ENCODE peak calls at places on chromosomes 13 and 19, in four cellular contexts. D is cardiac muscle cell, K is fibroblast of lung, N is heart right ventricle. U is an unnamed sample.

GRCh38 chr13:73767747-73768315 is 366.4 kb downstream of the KLF12 start:
- DNase-seq in D (no peak), K (no peak), N (no peak), U (no peak)

GRCh38 chr13:45021250-45021649 is 31.9 kb downstream of the GPALPP1 start:
- DNase-seq in D (no peak), K (peak), N (no peak), U (no peak)

GRCh38 chr19:15934332-15935078 is at the start of gene CYP4F11:
- DNase-seq in D (no peak), K (no peak), N (peak), U (peak)

GRCh38 chr13:45267215-45267614 is 66.4 kb upstream of the KCTD4 start:
- DNase-seq in D (no peak), K (no peak), N (no peak), U (no peak)

GRCh38 chr19:18152444-18152816 is 533 bp upstream of the PIK3R2 start:
- DNase-seq in D (peak), K (peak), N (peak), U (peak)

GRCh38 chr13:102999498-102999897 is 66.7 kb downstream of the SLC10A2 start:
- DNase-seq in D (no peak), K (no peak), N (no peak), U (no peak)

GRCh38 chr13:104962411-104962810 is 1573.1 kb downstream of the EFNB2 start:
- DNase-seq in D (no peak), K (no peak), N (no peak), U (no peak)

GRCh38 chr19:29478578-29479565 is 46.9 kb upstream of the VSTM2B start:
- DNase-seq in D (no peak), K (no peak), N (no peak), U (no peak)

GRCh38 chr13:66855110-66855509 is 375.0 kb downstream of the PCDH9 start:
- DNase-seq in D (no peak), K (peak), N (no peak), U (no peak)

GRCh38 chr19:55344444-55344843 is 4.8 kb downstream of the KMT5C start:
- DNase-seq in D (no peak), K (peak), N (no peak), U (no peak)

GRCh38 chr19:566403-566802 is 6.0 kb upstream of the BSG start:
- DNase-seq in D (peak), K (no peak), N (no peak), U (no peak)

GRCh38 chr19:4709440-4710280 is 14.0 kb downstream of the DPP9 start:
- DNase-seq in D (no peak), K (peak), N (no peak), U (no peak)

GRCh38 chr19:42032428-42032827 is 37.6 kb downstream of the GRIK5 start:
- DNase-seq in D (peak), K (no peak), N (no peak), U (no peak)

GRCh38 chr13:26253787-26254582 is at the start of gene CDK8:
- DNase-seq in D (peak), K (peak), N (peak), U (peak)

GRCh38 chr19:38070573-38070972 is 153.4 kb downstream of the DPF1 start:
- DNase-seq in D (peak), K (peak), N (no peak), U (no peak)

GRCh38 chr13:114101325-114101821 is 31.1 kb downstream of the RASA3 start:
- DNase-seq in D (no peak), K (peak), N (peak), U (peak)

GRCh38 chr13:75850915-75851314 is 214.8 kb downstream of the LMO7 start:
- DNase-seq in D (no peak), K (no peak), N (no peak), U (no peak)

GRCh38 chr19:17110599-17110966 is 35.0 kb downstream of the MYO9B start:
- DNase-seq in D (no peak), K (no peak), N (no peak), U (no peak)

GRCh38 chr13:71789952-71790351 is 77.1 kb downstream of the DACH1 start:
- DNase-seq in D (peak), K (no peak), N (no peak), U (no peak)

GRCh38 chr13:111975539-111976473 is 91.1 kb upstream of the SOX1 start:
- DNase-seq in D (no peak), K (no peak), N (no peak), U (no peak)

GRCh38 chr19:37718357-37718756 is 1.2 kb downstream of the ZNF607 start:
- DNase-seq in D (no peak), K (no peak), N (no peak), U (no peak)

GRCh38 chr19:9913237-9914000 is 22.9 kb downstream of the OLFM2 start:
- DNase-seq in D (no peak), K (no peak), N (no peak), U (no peak)

GRCh38 chr13:33072282-33072681 is 56.1 kb downstream of the KL start:
- DNase-seq in D (peak), K (no peak), N (no peak), U (no peak)

GRCh38 chr19:5213667-5214066 is 126.9 kb downstream of the PTPRS start:
- DNase-seq in D (no peak), K (no peak), N (no peak), U (no peak)

GRCh38 chr13:101698400-101698799 is 245.9 kb downstream of the ITGBL1 start:
- DNase-seq in D (no peak), K (no peak), N (no peak), U (no peak)

GRCh38 chr19:57687363-57688010 is 5.7 kb downstream of the ZNF551 start:
- DNase-seq in D (no peak), K (no peak), N (no peak), U (no peak)

GRCh38 chr19:49684983-49685553 is 4.3 kb upstream of the ADM5 start:
- DNase-seq in D (no peak), K (no peak), N (no peak), U (no peak)

GRCh38 chr13:109729031-109729870 is 57.1 kb downstream of the IRS2 start:
- DNase-seq in D (peak), K (peak), N (no peak), U (no peak)
- H3K4me3 ChIP-seq in D (no peak), K (no peak), N (no peak), U (no peak)

GRCh38 chr13:64993514-64994164 is 2236.5 kb downstream of the PCDH9 start:
- DNase-seq in D (no peak), K (no peak), N (no peak), U (no peak)

GRCh38 chr13:64992314-64992713 is 2237.8 kb downstream of the PCDH9 start:
- DNase-seq in D (no peak), K (peak), N (no peak), U (no peak)

DNA sequence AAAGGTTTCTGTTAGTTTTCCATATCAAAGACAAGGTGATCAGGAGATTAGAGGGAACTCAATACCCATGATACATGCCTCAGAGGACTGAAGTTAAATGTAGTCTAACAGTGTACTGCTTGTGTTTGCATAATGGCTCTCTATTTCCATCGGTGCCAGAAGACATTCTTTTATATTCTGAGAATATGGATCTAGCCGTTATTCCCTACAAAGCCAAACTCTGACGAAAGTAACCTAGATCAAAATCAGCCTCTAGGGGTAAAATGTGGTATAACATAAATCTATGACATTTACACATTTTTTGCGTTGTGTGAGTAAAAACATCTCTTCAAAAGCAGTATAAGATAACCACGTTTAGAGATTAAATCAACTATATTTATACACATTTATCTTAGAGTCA is 2232.7 kb downstream of the PCDH9 start:
- DNase-seq in D (no peak), K (no peak), N (no peak), U (no peak)
- TF ChIP-seq CTCF in D (no peak), K (no peak), N (no peak), U (no peak)

GRCh38 chr19:47210180-47210490 is 20.9 kb downstream of the BBC3 start:
- DNase-seq in D (no peak), K (no peak), N (no peak), U (no peak)
- H3K27ac ChIP-seq in D (peak), K (peak), N (peak), U (peak)

GRCh38 chr19:12272980-12273901 is 21.4 kb downstream of the ZNF44 start:
- DNase-seq in D (no peak), K (no peak), N (no peak), U (no peak)
- H3K4me3 ChIP-seq in D (no peak), K (no peak), N (no peak), U (no peak)

GRCh38 chr19:13825489-13826475 is 30.5 kb downstream of the ZSWIM4 start:
- DNase-seq in D (no peak), K (no peak), N (no peak), U (no peak)
- TF ChIP-seq CTCF in D (no peak), K (no peak), N (no peak), U (no peak)

U was measured in ascending aorta.